ENCODE peak calls at places on chromosome 11, in ten cellular contexts. P is heart left ventricle, R is BJ, A is H9, H is H1, D is left lung, M is A549, G is gastrocnemius medialis, Q is body of pancreas, T is lung. E is an unnamed sample.

GRCh38 chr11:33920838-33921613 is 29.1 kb upstream of the LMO2 start:
- DNase-seq in P (no peak), R (no peak), A (no peak), H (no peak), D (no peak), M (no peak), G (no peak), Q (no peak), T (no peak), E (no peak)

GRCh38 chr11:72642815-72643511 is 31.3 kb downstream of the PDE2A start:
- DNase-seq in P (peak; percentile 60), R (no peak), A (peak; percentile 79), H (peak; percentile 19), D (peak; percentile 92), M (peak; percentile 65), G (peak; percentile 35), Q (peak; percentile 53), T (peak; percentile 45), E (peak; percentile 72)

GRCh38 chr11:26187639-26188038 is 144.3 kb upstream of the ANO3 start:
- DNase-seq in P (no peak), R (peak; percentile 54), A (no peak), H (no peak), D (no peak), M (peak; percentile 30), G (peak; percentile 11), Q (peak; percentile 11), T (peak; percentile 29), E (no peak)

GRCh38 chr11:48005133-48005532 is 24.8 kb downstream of the PTPRJ start:
- DNase-seq in P (no peak), R (no peak), A (no peak), H (no peak), D (no peak), M (no peak), G (no peak), Q (no peak), T (no peak), E (peak; percentile 67)

GRCh38 chr11:46306296-46306853 is 28.9 kb downstream of the CREB3L1 start:
- DNase-seq in P (no peak), R (no peak), A (no peak), H (no peak), D (no peak), M (no peak), G (no peak), Q (no peak), T (no peak), E (peak; percentile 17)

GRCh38 chr11:2099523-2100316 is 39.5 kb downstream of the IGF2 start:
- DNase-seq in P (peak; percentile 60), R (no peak), A (peak; percentile 38), H (no peak), D (peak; percentile 83), M (no peak), G (no peak), Q (peak; percentile 71), T (peak; percentile 52), E (no peak)

GRCh38 chr11:2933376-2934056 is 4.3 kb upstream of the PHLDA2 start:
- DNase-seq in P (peak; percentile 78), R (no peak), A (peak; percentile 89), H (peak; percentile 38), D (peak; percentile 97), M (peak; percentile 85), G (peak; percentile 63), Q (peak; percentile 76), T (peak; percentile 84), E (peak; percentile 70)

GRCh38 chr11:19511413-19512183 is 201.0 kb upstream of the NAV2 start:
- DNase-seq in P (no peak), R (no peak), A (no peak), H (no peak), D (no peak), M (no peak), G (no peak), Q (peak; percentile 27), T (peak; percentile 36), E (peak; percentile 64)

GRCh38 chr11:71895961-71896360 is 17.7 kb downstream of the DEFB131B start:
- DNase-seq in P (no peak), R (no peak), A (no peak), H (no peak), D (no peak), M (no peak), G (no peak), Q (no peak), T (no peak), E (no peak)

GRCh38 chr11:44928807-44929206 is 21.9 kb downstream of the TP53I11 start:
- DNase-seq in P (no peak), R (no peak), A (peak; percentile 78), H (no peak), D (no peak), M (no peak), G (no peak), Q (no peak), T (no peak), E (no peak)

GRCh38 chr11:72587696-72588095 is 86.5 kb downstream of the PDE2A start:
- DNase-seq in P (peak; percentile 4), R (no peak), A (no peak), H (no peak), D (peak; percentile 28), M (no peak), G (no peak), Q (no peak), T (no peak), E (no peak)

GRCh38 chr11:2182075-2182474 is 10.5 kb upstream of the TH start:
- DNase-seq in P (no peak), R (no peak), A (no peak), H (no peak), D (no peak), M (no peak), G (no peak), Q (no peak), T (no peak), E (no peak)

GRCh38 chr11:119371778-119372182 is 9.7 kb downstream of the USP2 start:
- DNase-seq in P (peak; percentile 67), R (no peak), A (peak; percentile 23), H (no peak), D (no peak), M (peak; percentile 39), G (peak; percentile 85), Q (peak; percentile 44), T (no peak), E (no peak)
- TF ChIP-seq CTCF in P (peak; percentile 34), R (no peak), A (peak; percentile 19), H (no peak), D (no peak), M (peak; percentile 11), G (peak; percentile 37), Q (no peak), T (no peak), E (no peak)

DNA sequence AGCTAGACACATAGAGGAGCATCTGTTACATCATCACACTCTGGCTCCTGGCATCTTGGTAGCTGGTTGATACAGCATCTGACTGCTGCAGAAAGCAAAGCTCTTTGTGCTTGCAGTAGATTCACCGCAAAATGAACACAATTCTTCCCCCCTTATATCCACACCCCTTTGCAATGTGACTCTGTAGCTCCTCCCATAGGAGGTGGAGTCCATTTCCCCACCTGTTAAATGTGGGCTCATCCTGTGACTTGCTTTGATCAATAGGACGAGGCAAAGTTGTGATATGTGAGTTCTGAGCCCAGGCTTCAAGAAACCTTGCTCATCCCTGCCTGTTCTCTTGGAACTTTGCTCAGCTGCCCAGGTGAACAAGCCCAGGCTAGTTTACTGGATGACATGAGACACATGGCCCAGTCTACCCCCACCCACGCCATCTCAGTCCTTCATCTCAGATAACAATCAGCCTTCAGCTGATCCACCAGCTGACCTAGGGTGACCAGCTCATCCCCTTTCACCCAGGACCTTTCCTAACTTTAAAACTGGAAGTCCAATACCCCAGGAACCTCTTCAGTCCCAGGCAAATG is 272.2 kb downstream of the TENM4 start:
- DNase-seq in P (no peak), R (no peak), A (no peak), H (no peak), D (no peak), M (no peak), G (no peak), Q (no peak), T (no peak), E (no peak)
- TF ChIP-seq CTCF in P (no peak), R (no peak), A (no peak), H (no peak), D (no peak), M (no peak), G (no peak), Q (no peak), T (no peak), E (no peak)

GRCh38 chr11:7903940-7904339 is 27.1 kb downstream of the OR10A6 start:
- DNase-seq in P (no peak), R (no peak), A (no peak), H (no peak), D (no peak), M (no peak), G (no peak), Q (no peak), T (no peak), E (no peak)

GRCh38 chr11:7905961-7906429 is 25.1 kb downstream of the OR10A6 start:
- DNase-seq in P (no peak), R (no peak), A (peak; percentile 59), H (no peak), D (no peak), M (no peak), G (no peak), Q (no peak), T (peak; percentile 54), E (no peak)

GRCh38 chr11:7906481-7906880 is 24.6 kb downstream of the OR10A6 start:
- DNase-seq in P (no peak), R (no peak), A (no peak), H (no peak), D (no peak), M (no peak), G (no peak), Q (no peak), T (no peak), E (no peak)

GRCh38 chr11:7905549-7905948 is 25.5 kb downstream of the OR10A6 start:
- DNase-seq in P (no peak), R (no peak), A (no peak), H (no peak), D (no peak), M (no peak), G (no peak), Q (no peak), T (no peak), E (no peak)

GRCh38 chr11:7904910-7905309 is 26.2 kb downstream of the OR10A6 start:
- DNase-seq in P (no peak), R (no peak), A (no peak), H (no peak), D (no peak), M (no peak), G (no peak), Q (no peak), T (no peak), E (no peak)
- TF ChIP-seq CTCF in P (no peak), R (peak; percentile 52), A (peak; percentile 61), H (peak; percentile 63), D (no peak), M (no peak), G (no peak), Q (no peak), T (no peak), E (no peak)

DNA sequence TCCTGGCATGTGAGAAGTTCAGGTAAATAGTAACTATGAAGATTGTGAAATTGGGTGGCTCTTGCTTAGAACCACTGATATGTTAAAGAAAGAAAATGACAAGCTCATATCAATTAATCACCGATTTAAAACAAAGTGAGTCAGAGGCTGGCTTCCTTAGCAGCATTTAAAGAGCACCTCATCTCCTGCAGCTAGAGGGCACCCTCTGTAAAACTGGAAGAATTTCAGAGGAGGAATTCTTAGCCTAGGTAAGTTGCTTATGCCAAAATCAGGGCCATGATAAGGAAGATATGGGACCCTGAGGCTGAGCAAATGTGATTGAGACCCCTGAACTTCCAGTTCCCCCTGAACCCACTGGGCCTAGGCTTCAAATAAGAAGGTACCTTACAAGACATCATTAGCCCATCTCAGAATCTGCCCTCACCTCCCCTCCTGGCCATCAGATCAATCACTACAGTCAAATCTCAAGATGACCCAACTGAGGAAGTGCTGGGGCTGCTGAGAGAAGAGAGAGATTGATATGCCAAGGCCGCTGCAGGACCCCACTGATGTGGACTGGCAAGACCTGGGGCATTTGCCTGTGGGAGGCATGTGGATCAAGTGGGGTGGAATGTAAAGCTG is 8.6 kb upstream of the CD3E start:
- DNase-seq in P (no peak), R (no peak), A (no peak), H (no peak), D (no peak), M (no peak), G (no peak), Q (peak; percentile 39), T (no peak), E (peak; percentile 41)
- TF ChIP-seq CTCF in P (peak; percentile 52), R (peak; percentile 57), A (peak; percentile 72), H (peak; percentile 63), D (peak; percentile 46), M (peak; percentile 29), G (no peak), Q (no peak), T (peak; percentile 48), E (peak; percentile 59)